ENCODE peak calls at places on chromosomes 1 and 21, in four cellular contexts. T, Q, A and B are unnamed samples.

GRCh38 chr1:166814611-166815010 is 24.7 kb upstream of the POGK start:
- DNase-seq in Q (no peak), A (no peak), T (no peak), B (no peak)

GRCh38 chr1:33972676-33973395 is 109.0 kb downstream of the HMGB4 start:
- DNase-seq in A (peak; percentile 53), T (no peak), Q (no peak), B (no peak)

GRCh38 chr1:71135571-71135970 is 54.7 kb upstream of the ZRANB2 start:
- DNase-seq in T (no peak), A (no peak), Q (no peak), B (no peak)

GRCh38 chr1:77538956-77539509 is 143.4 kb downstream of the ZZZ3 start:
- DNase-seq in Q (no peak), A (no peak), T (peak; percentile 39), B (peak; percentile 12)

GRCh38 chr1:185431612-185432011 is 114.6 kb upstream of the IVNS1ABP start:
- DNase-seq in Q (no peak), A (no peak), T (no peak), B (no peak)

GRCh38 chr1:1547011-1547410 is 6.6 kb upstream of the TMEM240 start:
- DNase-seq in T (no peak), A (no peak), Q (no peak), B (no peak)

GRCh38 chr1:234240680-234241079 is 132.6 kb upstream of the COA6 start:
- DNase-seq in A (no peak), Q (no peak), T (no peak), B (no peak)

GRCh38 chr1:172653015-172653709 is 5.7 kb upstream of the FASLG start:
- DNase-seq in T (no peak), Q (no peak), A (no peak), B (no peak)

GRCh38 chr1:204475651-204476432 is 18.8 kb downstream of the PIK3C2B start:
- DNase-seq in T (no peak), A (no peak), Q (no peak), B (no peak)

GRCh38 chr1:63010898-63011660 is 227.1 kb downstream of the ATG4C start:
- DNase-seq in T (no peak), Q (no peak), A (no peak), B (no peak)

GRCh38 chr1:230270940-230271325 is 155.2 kb downstream of the PGBD5 start:
- DNase-seq in Q (no peak), T (peak; percentile 26), A (no peak), B (peak; percentile 27)

GRCh38 chr21:41477641-41478318 is 30.2 kb downstream of the TMPRSS2 start:
- DNase-seq in A (peak; percentile 88), Q (peak; percentile 29), T (no peak), B (peak; percentile 76)

GRCh38 chr1:94720091-94720793 is 99.9 kb upstream of the SLC44A3 start:
- DNase-seq in T (peak; percentile 68), A (no peak), Q (no peak), B (no peak)

GRCh38 chr1:71399594-71399993 is 318.8 kb upstream of the ZRANB2 start:
- DNase-seq in T (no peak), Q (no peak), A (no peak), B (no peak)

GRCh38 chr1:24735619-24736375 is 9.4 kb upstream of the CLIC4 start:
- DNase-seq in A (no peak), T (no peak), Q (peak; percentile 42), B (no peak)

GRCh38 chr1:42730002-42730401 is 10.0 kb downstream of the CLDN19 start:
- DNase-seq in Q (no peak), T (no peak), A (no peak), B (no peak)

GRCh38 chr1:8348777-8349472 is 31.0 kb downstream of the SLC45A1 start:
- DNase-seq in Q (peak; percentile 77), A (peak; percentile 48), T (no peak), B (peak; percentile 76)

GRCh38 chr1:95408506-95409136 is 174.6 kb downstream of the RWDD3 start:
- DNase-seq in T (no peak), A (no peak), Q (no peak), B (no peak)

GRCh38 chr1:65309317-65310077 is at the start of gene DNAJC6:
- DNase-seq in T (peak; percentile 67), A (no peak), Q (no peak), B (peak; percentile 80)

GRCh38 chr1:117795190-117795589 is 134.2 kb downstream of the GDAP2 start:
- DNase-seq in Q (no peak), T (no peak), A (no peak), B (no peak)

GRCh38 chr1:58928514-58928913 is 144.7 kb upstream of the JUN start:
- DNase-seq in A (no peak), T (no peak), Q (no peak), B (no peak)

GRCh38 chr1:76764638-76765572 is 102.4 kb upstream of the ST6GALNAC5 start:
- DNase-seq in A (no peak), T (no peak), Q (no peak), B (no peak)

GRCh38 chr1:79859212-79859948 is 852.9 kb upstream of the ADGRL4 start:
- DNase-seq in Q (no peak), A (no peak), T (no peak), B (no peak)

GRCh38 chr1:85275701-85276289 is 637 bp downstream of the BCL10 start:
- DNase-seq in A (no peak), Q (peak; percentile 77), T (no peak), B (no peak)

GRCh38 chr1:10969267-10969970 is 43.0 kb upstream of the TARDBP start:
- DNase-seq in A (no peak), T (no peak), Q (no peak), B (no peak)

GRCh38 chr1:160829766-160830165 is 32.9 kb downstream of the CD244 start:
- DNase-seq in Q (no peak), A (no peak), T (no peak), B (no peak)

GRCh38 chr1:91790296-91790851 is 95.6 kb downstream of the TGFBR3 start:
- DNase-seq in Q (no peak), A (no peak), T (no peak), B (no peak)

GRCh38 chr1:168085401-168085872 is 51.3 kb downstream of the GPR161 start:
- DNase-seq in T (no peak), Q (no peak), A (no peak), B (peak; percentile 62)

GRCh38 chr1:214857716-214858115 is 224.8 kb upstream of the KCNK2 start:
- DNase-seq in Q (no peak), A (no peak), T (no peak), B (no peak)

GRCh38 chr1:58948671-58949070 is 164.8 kb upstream of the JUN start:
- DNase-seq in T (no peak), Q (no peak), A (no peak), B (no peak)

GRCh38 chr1:47223174-47223920 is 8.7 kb downstream of the TAL1 start:
- DNase-seq in T (no peak), A (no peak), Q (no peak), B (no peak)

GRCh38 chr1:55257958-55258357 is 42.8 kb upstream of the USP24 start:
- DNase-seq in A (no peak), Q (peak; percentile 9), T (no peak), B (no peak)

DNA sequence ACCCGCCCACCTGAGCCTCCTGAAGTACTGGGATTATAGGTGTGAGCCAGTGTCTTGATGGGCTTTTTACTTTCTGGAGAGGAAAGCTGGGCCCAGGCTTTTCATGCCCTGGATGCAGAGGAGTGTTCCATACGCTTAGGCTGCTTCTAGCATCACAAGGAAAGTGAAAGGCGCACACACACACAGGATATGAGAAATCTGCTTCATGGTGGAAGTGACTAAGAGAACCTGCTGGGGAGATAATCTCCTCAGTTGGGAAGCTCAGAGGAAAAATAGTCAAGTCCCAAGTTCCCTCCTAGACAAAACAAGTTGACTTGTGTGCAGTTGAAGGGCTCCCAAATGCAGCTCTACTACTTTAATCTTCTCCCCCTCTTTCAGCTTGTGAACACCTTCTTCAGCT is 2.2 kb downstream of the NUDC start:
- DNase-seq in Q (no peak), A (no peak), T (no peak), B (no peak)
- H3K36me3 ChIP-seq in Q (peaks cover 60% of the 10 kb centered on the region), A (no peaks in the 10 kb centered on the region), T (peaks cover 54% of the 10 kb centered on the region), B (peaks cover 8% of the 10 kb centered on the region)

DNA sequence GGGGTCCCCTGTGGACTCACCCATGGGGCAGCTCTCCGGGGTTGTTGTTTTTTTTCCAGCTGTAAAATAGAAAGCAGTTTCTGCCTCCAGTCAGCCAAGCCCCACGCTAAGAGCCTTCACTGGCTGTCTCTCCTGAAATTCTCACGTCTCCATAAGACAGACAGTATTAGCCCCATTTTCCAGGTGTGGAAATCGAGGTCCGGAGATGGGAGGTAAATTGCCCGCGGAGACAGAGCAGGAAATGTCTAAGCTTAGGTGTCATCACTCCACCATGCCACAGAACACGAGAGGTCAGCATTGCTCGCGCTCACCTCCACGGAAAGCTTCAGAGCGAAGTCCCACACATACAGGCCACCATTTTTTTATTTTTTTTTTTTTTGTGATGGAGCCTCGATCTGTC is 44.6 kb downstream of the TNFRSF8 start:
- DNase-seq in A (no peak), T (no peak), Q (no peak), B (no peak)
- H3K36me3 ChIP-seq in A (no peaks in the 10 kb centered on the region), T (no peaks in the 10 kb centered on the region), Q (no peaks in the 10 kb centered on the region), B (no peaks in the 10 kb centered on the region)

GRCh38 chr1:164787834-164788231 is 228.8 kb downstream of the PBX1 start:
- DNase-seq in A (no peak), Q (no peak), T (no peak), B (no peak)
- H3K36me3 ChIP-seq in A (no peaks in the 10 kb centered on the region), Q (no peaks in the 10 kb centered on the region), T (peaks cover 3% of the 10 kb centered on the region), B (no peaks in the 10 kb centered on the region)

GRCh38 chr21:45472445-45473365 is 67.7 kb downstream of the COL18A1 start:
- DNase-seq in A (no peak), Q (no peak), T (no peak), B (no peak)

GRCh38 chr21:45473496-45474322 is 68.5 kb downstream of the SLC19A1 start:
- DNase-seq in A (no peak), T (no peak), Q (no peak), B (no peak)

GRCh38 chr21:45475797-45476570 is 66.3 kb downstream of the SLC19A1 start:
- DNase-seq in Q (no peak), T (no peak), A (no peak), B (no peak)

GRCh38 chr21:45475004-45475685 is 67.1 kb downstream of the SLC19A1 start:
- DNase-seq in A (no peak), T (no peak), Q (no peak), B (peak; percentile 67)

GRCh38 chr21:45474323-45474950 is 67.8 kb downstream of the SLC19A1 start:
- DNase-seq in T (no peak), A (no peak), Q (no peak), B (no peak)
- H3K36me3 ChIP-seq in T (peaks cover 18% of the 10 kb centered on the region), A (no peaks in the 10 kb centered on the region), Q (no peaks in the 10 kb centered on the region), B (no peaks in the 10 kb centered on the region)

DNA sequence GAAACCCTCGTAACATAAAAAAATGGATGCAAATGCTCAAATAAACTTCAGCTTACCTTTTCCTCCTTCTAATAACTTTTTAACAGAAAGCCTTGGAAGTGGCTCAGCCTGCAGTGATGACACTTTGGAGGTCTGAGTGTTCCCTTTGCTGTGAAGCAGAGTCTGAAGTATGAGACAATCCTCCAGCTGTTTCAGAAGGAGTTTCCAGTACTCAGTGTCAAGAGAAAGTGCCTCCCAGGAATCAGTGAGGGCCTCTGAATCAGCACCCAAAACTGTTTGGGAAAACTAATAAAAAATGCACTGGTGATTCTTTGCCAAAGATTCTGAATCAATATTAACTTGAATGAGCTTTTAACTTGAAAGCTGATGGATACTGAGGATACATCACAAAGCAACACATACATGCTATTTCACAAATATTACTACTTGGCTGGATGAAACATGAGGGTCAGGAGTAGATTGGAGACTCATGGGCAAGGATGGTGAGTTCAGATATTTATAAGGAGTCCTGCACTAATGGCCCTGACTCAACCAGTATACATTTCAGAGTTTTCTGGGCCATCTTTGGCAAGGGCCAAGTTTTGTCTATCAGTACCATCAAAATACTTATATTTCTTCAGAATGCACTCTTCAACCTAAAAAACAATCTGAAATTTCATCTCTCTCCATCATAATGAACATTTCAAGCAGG is 77.0 kb downstream of the IARS2 start:
- DNase-seq in Q (no peak), T (no peak), A (no peak), B (no peak)
- H3K36me3 ChIP-seq in Q (peaks cover 66% of the 10 kb centered on the region), T (peaks cover 83% of the 10 kb centered on the region), A (peaks cover 17% of the 10 kb centered on the region), B (no peaks in the 10 kb centered on the region)